ENCODE peak calls at places on chromosomes 5 and 9, in eight cellular contexts. I, D, M, J, W, Y, T and R are unnamed samples.

GRCh38 chr5:40383719-40384651 is 295.7 kb upstream of the PTGER4 start:
- DNase-seq in I (no peak), D (peak), M (no peak), J (no peak), W (no peak), Y (peak), T (peak), R (no peak)

GRCh38 chr5:131538177-131538593 is 96.8 kb downstream of the RAPGEF6 start:
- DNase-seq in I (no peak), D (no peak), M (no peak), J (no peak), W (no peak), Y (peak), T (peak), R (no peak)

GRCh38 chr5:42855811-42856210 is 44.1 kb upstream of the SELENOP start:
- DNase-seq in I (no peak), D (no peak), M (no peak), J (no peak), W (no peak), Y (no peak), T (no peak), R (no peak)

GRCh38 chr5:111685969-111686368 is 71.0 kb downstream of the NREP start:
- DNase-seq in I (no peak), D (peak), M (no peak), J (no peak), W (no peak), Y (peak), T (no peak), R (no peak)

GRCh38 chr5:153901449-153901848 is 137.3 kb downstream of the FAM114A2 start:
- DNase-seq in I (no peak), D (peak), M (no peak), J (no peak), W (no peak), Y (peak), T (no peak), R (no peak)

GRCh38 chr5:192691-192969 is 1.3 kb downstream of the LRRC14B start:
- DNase-seq in I (no peak), D (no peak), M (no peak), J (no peak), W (no peak), Y (no peak), T (no peak), R (no peak)

GRCh38 chr5:12655675-12656074 is 751.4 kb upstream of the CTNND2 start:
- DNase-seq in I (no peak), D (no peak), M (no peak), J (no peak), W (no peak), Y (no peak), T (no peak), R (no peak)

GRCh38 chr9:72585737-72586136 is 64.3 kb downstream of the TMC1 start:
- DNase-seq in I (no peak), D (no peak), M (no peak), J (no peak), W (no peak), Y (no peak), T (no peak), R (no peak)

GRCh38 chr5:94174748-94175411 is 433.5 kb upstream of the POU5F2 start:
- DNase-seq in I (no peak), D (no peak), M (no peak), J (no peak), W (no peak), Y (peak), T (peak), R (no peak)

DNA sequence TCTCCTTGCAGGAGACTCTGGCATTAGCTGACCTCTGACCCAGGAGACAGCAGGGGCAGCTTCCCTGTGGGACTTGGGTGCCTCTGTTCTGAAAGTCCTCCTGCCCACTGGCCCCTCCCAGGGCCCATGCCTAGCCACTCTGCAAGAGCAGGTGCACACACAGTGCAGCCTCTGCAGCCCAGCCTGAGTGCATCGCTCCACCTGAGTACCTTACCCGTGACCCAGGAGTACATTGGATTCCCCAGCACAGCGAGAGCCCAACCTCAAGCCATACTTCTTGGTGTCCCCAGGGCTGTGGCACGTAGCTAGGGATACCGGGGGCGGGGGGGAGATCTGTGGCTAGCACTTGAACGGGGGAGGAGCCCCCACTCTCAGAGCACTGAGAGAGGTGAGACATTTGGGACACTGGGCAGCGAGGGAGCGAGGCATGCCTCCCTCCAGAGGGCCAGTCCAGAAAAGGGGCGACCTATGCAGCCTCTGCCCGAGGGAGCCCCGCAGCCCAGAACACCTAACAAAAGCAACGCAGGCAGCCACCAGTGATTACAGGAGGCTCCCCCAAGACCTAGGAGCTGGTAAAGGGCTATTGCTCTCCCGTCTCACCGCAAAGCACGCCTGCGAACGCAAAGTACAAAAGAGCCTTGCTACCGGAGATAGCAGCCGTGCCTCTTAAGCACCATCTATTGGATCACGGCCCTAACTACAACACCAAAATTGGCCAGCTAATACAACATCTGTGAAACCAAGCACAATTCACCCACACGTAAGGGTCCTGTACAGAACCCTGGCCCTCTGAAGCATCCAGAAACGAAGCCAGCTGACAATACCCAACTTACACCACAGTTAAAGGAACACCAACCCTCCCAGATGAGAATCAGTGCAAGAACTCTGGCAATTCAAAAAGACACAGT is 826 bp upstream of the PRDM9 start:
- DNase-seq in I (no peak), D (no peak), M (no peak), J (no peak), W (no peak), Y (peak), T (no peak), R (no peak)
- TF ChIP-seq CTCF in I (no peak), D (no peak), M (no peak), J (no peak), W (no peak), Y (no peak), T (no peak), R (peak)

DNA sequence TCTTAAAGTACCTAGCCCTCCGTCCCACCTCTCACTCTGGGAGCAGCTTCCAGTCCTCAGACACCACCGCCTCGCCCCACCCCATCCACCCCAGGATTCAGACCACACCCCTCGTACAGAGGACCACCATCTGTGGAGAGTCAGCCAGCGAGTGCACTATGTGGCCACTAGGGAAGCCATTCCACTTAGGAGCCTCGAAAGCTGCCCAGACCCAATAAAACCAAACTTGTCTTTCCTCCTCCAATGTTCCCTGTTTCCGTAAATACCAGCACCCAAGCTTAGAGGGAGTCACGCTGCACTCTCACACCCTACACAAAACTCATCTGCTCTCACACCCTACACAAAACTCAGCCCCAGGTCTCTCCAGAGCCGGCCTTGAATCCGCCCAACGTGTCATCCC is 1.9 kb downstream of the GCNT4 start:
- DNase-seq in I (peak), D (peak), M (no peak), J (no peak), W (no peak), Y (peak), T (no peak), R (no peak)
- TF ChIP-seq CTCF in I (no peak), D (peak), M (no peak), J (no peak), W (no peak), Y (peak), T (peak), R (peak)

GRCh38 chr9:12818431-12819000 is 43.7 kb downstream of the LURAP1L start:
- DNase-seq in I (no peak), D (no peak), M (no peak), J (no peak), W (no peak), Y (peak), T (peak), R (no peak)
- TF ChIP-seq CTCF in I (no peak), D (no peak), M (no peak), J (no peak), W (no peak), Y (no peak), T (peak), R (no peak)

GRCh38 chr9:130243882-130244170 is 21.7 kb upstream of the HMCN2 start:
- DNase-seq in I (no peak), D (no peak), M (no peak), J (no peak), W (no peak), Y (no peak), T (no peak), R (no peak)
- TF ChIP-seq CTCF in I (no peak), D (no peak), M (no peak), J (no peak), W (no peak), Y (no peak), T (no peak), R (no peak)